ENCODE peak calls at places on chromosome 10, in seven cellular contexts. C is CD8-positive, alpha-beta T cell; N is heart right ventricle; R is right lobe of liver; O is HepG2; I is kidney; S is small intestine. Y is an unnamed sample.

GRCh38 chr10:104589431-104589830 is 51.7 kb upstream of the SORCS3 start:
- DNase-seq in I (no peak), N (no peak), S (no peak), C (no peak), R (no peak), O (no peak), Y (no peak)

GRCh38 chr10:30820282-30820991 is 190.9 kb upstream of the LYZL2 start:
- DNase-seq in I (no peak), R (no peak), S (no peak), C (no peak), O (no peak), N (no peak), Y (no peak)

GRCh38 chr10:82037076-82037475 is 162.1 kb downstream of the NRG3 start:
- DNase-seq in N (no peak), C (no peak), R (no peak), I (no peak), O (no peak), S (no peak), Y (no peak)

GRCh38 chr10:23080211-23080724 is 15.1 kb upstream of the MSRB2 start:
- DNase-seq in C (no peak), I (no peak), R (no peak), O (no peak), S (no peak), N (no peak), Y (no peak)

GRCh38 chr10:17428616-17429097 is 25.7 kb downstream of the ST8SIA6 start:
- DNase-seq in R (no peak), N (no peak), O (no peak), I (no peak), C (peak; percentile 79), S (peak; percentile 21), Y (no peak)

GRCh38 chr10:79176052-79176501 is 107.3 kb downstream of the ZMIZ1 start:
- DNase-seq in O (no peak), I (no peak), S (no peak), C (no peak), R (no peak), N (no peak), Y (no peak)

GRCh38 chr10:52951819-52952218 is 179.2 kb upstream of the MBL2 start:
- DNase-seq in R (peak; percentile 52), O (peak; percentile 59), C (no peak), N (no peak), S (peak; percentile 73), I (no peak), Y (peak; percentile 70)

GRCh38 chr10:105070249-105070648 is 429.2 kb downstream of the SORCS3 start:
- DNase-seq in C (no peak), N (no peak), S (no peak), R (no peak), I (no peak), O (no peak), Y (no peak)

GRCh38 chr10:36126076-36126475 is 484.0 kb upstream of the FZD8 start:
- DNase-seq in S (no peak), R (no peak), C (no peak), O (no peak), I (no peak), N (no peak), Y (no peak)

GRCh38 chr10:11440250-11441150 is 170.9 kb downstream of the USP6NL start:
- DNase-seq in N (no peak), S (no peak), O (no peak), C (no peak), R (no peak), I (no peak), Y (peak; percentile 5)

GRCh38 chr10:130021373-130021950 is 57.4 kb upstream of the EBF3 start:
- DNase-seq in N (no peak), C (no peak), R (no peak), S (no peak), I (peak; percentile 25), O (no peak), Y (no peak)

GRCh38 chr10:60967854-60968484 is 24.0 kb upstream of the RHOBTB1 start:
- DNase-seq in C (no peak), I (no peak), R (no peak), N (no peak), S (no peak), O (no peak), Y (no peak)

GRCh38 chr10:91017202-91017601 is 96.3 kb upstream of the ANKRD1 start:
- DNase-seq in C (no peak), I (no peak), R (no peak), N (no peak), O (no peak), S (no peak), Y (no peak)

GRCh38 chr10:91024541-91024940 is 103.7 kb upstream of the ANKRD1 start:
- DNase-seq in C (no peak), I (no peak), N (no peak), R (no peak), O (no peak), S (no peak), Y (no peak)

GRCh38 chr10:91023708-91024438 is 103.0 kb upstream of the ANKRD1 start:
- DNase-seq in S (no peak), N (no peak), C (no peak), R (no peak), O (no peak), I (no peak), Y (no peak)

GRCh38 chr10:91022390-91022789 is 101.5 kb upstream of the ANKRD1 start:
- DNase-seq in I (no peak), O (no peak), R (no peak), C (no peak), S (no peak), N (no peak), Y (no peak)

DNA sequence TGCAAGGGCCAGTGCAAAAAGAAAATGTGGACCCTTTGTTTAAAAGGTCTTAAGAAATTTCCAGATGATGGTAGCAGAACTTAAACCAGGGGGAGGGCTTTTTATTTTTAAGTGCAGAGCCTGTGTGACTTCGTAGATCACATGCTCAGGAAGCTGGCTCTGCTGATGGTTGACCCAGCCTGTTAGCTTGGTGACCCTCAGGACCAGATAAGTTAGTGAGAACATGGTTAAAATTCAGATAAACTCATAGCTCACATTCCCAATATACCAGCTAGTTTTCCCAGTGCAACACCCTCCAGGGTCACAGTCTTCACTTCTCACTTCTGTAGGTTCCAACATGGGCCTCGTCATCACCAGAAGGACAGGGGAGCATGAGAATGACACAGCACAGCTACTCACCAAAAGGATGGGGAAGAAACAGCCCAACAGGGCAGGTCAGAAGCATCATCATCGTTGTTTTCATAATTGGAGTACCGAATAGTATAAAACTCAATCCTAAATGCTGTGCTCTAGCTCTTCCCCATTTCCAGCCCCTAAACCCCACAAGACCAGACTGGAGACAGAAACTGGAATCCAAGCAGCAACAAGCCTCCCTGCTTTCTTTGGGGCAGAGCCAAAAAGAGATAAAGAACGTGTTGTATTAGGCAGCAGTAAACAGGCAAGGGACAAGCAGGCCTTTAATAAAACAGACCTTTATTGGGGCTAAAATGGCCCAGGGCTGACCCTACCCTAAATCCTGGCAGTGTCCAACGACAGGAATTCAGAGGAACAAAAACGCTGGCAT is 102.2 kb upstream of the ANKRD1 start:
- DNase-seq in S (no peak), I (no peak), N (no peak), C (no peak), R (no peak), O (no peak), Y (no peak)
- H3K4me3 ChIP-seq in S (no peak overlapping the region), I (no peak overlapping the region), N (no peak overlapping the region), C (no peak overlapping the region), R (no peak overlapping the region), O (no peak overlapping the region), Y (no peak overlapping the region)

DNA sequence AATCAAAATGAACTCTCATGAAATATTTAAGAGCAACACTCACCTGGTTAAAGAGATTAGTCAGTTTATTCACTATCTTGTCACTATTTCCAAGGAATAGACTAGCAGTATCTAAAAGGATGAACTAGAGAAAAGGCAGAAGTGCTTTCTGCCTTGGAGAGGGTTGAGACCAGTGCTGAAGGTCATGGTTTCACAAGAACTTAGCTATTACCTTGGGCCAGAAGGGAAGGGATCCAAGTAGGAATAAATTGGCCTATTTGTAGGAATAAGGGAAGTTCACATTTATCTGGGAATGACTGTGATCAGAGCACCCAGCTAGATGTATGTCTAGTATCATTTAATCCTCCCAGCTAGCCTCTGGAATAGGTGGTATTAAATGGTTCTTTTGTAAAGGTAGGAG is 347.2 kb downstream of the LRMDA start:
- DNase-seq in S (no peak), N (no peak), O (no peak), R (no peak), C (no peak), I (no peak), Y (no peak)
- H3K36me3 ChIP-seq in S (no peaks in the 10 kb centered on the region), N (no peaks in the 10 kb centered on the region), O (no peaks in the 10 kb centered on the region), R (no peaks in the 10 kb centered on the region), C (no peaks in the 10 kb centered on the region), I (no peaks in the 10 kb centered on the region), Y (no peaks in the 10 kb centered on the region)

GRCh38 chr10:5002013-5002727 is 1.5 kb downstream of the AKR1C2 start:
- DNase-seq in R (no peak), C (no peak), O (no peak), N (no peak), S (no peak), I (no peak), Y (no peak)
- H3K4me3 ChIP-seq in R (peak overlapping the region; percentile 64), C (no peak overlapping the region), O (peak overlapping the region; percentile 39), N (no peak overlapping the region), S (no peak overlapping the region), I (no peak overlapping the region), Y (no peak overlapping the region)

GRCh38 chr10:5510281-5511072 is 11.1 kb upstream of the CALML5 start:
- DNase-seq in I (peak; percentile 23), S (no peak), R (no peak), C (no peak), N (no peak), O (no peak), Y (no peak)

GRCh38 chr10:5512331-5512730 is 12.4 kb upstream of the CALML3 start:
- DNase-seq in R (no peak), I (peak; percentile 27), O (no peak), C (no peak), S (no peak), N (no peak), Y (no peak)

GRCh38 chr10:5511231-5511884 is 12.0 kb upstream of the CALML5 start:
- DNase-seq in I (peak; percentile 64), C (no peak), S (no peak), R (no peak), N (no peak), O (no peak), Y (no peak)

GRCh38 chr10:5512881-5513698 is 11.7 kb upstream of the CALML3 start:
- DNase-seq in C (no peak), R (no peak), N (no peak), I (no peak), S (no peak), O (no peak), Y (no peak)

DNA sequence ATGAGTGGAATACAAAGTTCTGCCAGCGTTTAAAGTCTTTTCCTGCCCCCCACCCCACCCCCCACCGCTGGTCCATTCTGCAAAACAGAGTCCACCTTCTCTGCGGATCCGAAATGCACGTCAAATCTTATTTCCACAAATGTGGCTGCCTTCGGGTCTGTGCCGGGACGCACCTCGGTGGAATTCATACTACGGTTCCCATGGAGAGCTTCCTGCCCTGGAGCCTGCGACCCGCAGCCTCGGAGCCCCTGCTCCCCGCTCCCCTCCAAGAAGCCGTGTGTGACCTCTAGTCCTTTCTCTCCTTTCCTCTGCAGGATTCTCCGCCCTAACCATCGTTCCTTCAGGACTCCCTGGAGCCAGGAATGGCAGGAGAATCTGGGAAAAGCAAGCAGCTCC is 12.5 kb upstream of the CALML5 start:
- DNase-seq in C (no peak), R (no peak), N (no peak), S (no peak), O (no peak), I (peak; percentile 36), Y (no peak)
- H3K36me3 ChIP-seq in C (no peaks in the 10 kb centered on the region), R (no peaks in the 10 kb centered on the region), N (no peaks in the 10 kb centered on the region), S (no peaks in the 10 kb centered on the region), O (no peaks in the 10 kb centered on the region), I (no peaks in the 10 kb centered on the region), Y (no peaks in the 10 kb centered on the region)

Y was measured in HAP-1.